ENCODE peak calls at places on chromosome 13, in nine cellular contexts. H is omental fat pad, Z is tibial nerve, A is B cell, B is caudate nucleus, O is occipital lobe, X is nucleus accumbens, R is AG04450, Q is AG04449. T is an unnamed sample.
A peak's percentile ranks its signal among the peaks of the same experiment; 100 is the strongest.

GRCh38 chr13:41780736-41781708 is 179.9 kb downstream of the VWA8 start:
- DNase-seq in R (peak; percentile 55), X (no peak), O (no peak), H (no peak), B (no peak), A (no peak), Z (no peak), Q (peak; percentile 82), T (no peak)

GRCh38 chr13:73984949-73985691 is 149.1 kb downstream of the KLF12 start:
- DNase-seq in A (no peak), R (no peak), B (no peak), O (peak; percentile 21), Q (no peak), H (no peak), X (no peak), Z (no peak), T (no peak)

GRCh38 chr13:26300140-26300539 is 46.2 kb downstream of the CDK8 start:
- DNase-seq in B (no peak), O (no peak), R (no peak), Z (no peak), Q (no peak), H (no peak), A (no peak), X (no peak), T (no peak)

GRCh38 chr13:92967923-92968322 is 258.7 kb upstream of the GPC6 start:
- DNase-seq in B (no peak), A (no peak), R (no peak), O (no peak), X (no peak), H (no peak), Q (no peak), Z (no peak), T (peak; percentile 2)

GRCh38 chr13:23790591-23791170 is 98.5 kb downstream of the MIPEP start:
- DNase-seq in Q (peak; percentile 73), B (no peak), R (no peak), H (no peak), Z (no peak), O (no peak), A (no peak), X (no peak), T (no peak)

GRCh38 chr13:36753176-36753575 is 65.8 kb upstream of the RFXAP start:
- DNase-seq in Q (no peak), Z (no peak), O (no peak), A (no peak), H (no peak), R (no peak), X (no peak), B (no peak), T (no peak)

GRCh38 chr13:73224708-73225107 is 165.9 kb downstream of the KLF5 start:
- DNase-seq in O (no peak), B (no peak), Q (no peak), X (no peak), H (no peak), A (no peak), Z (no peak), R (no peak), T (no peak)

GRCh38 chr13:27012482-27013197 is 159.0 kb downstream of the USP12 start:
- DNase-seq in R (peak; percentile 34), Q (peak; percentile 33), O (no peak), B (peak; percentile 26), Z (no peak), X (peak; percentile 13), A (no peak), H (no peak), T (no peak)

GRCh38 chr13:50955212-50955611 is 45.6 kb downstream of the RNASEH2B start:
- DNase-seq in Z (no peak), B (no peak), X (no peak), H (no peak), Q (no peak), O (no peak), R (no peak), A (no peak), T (no peak)

GRCh38 chr13:113903912-113904311 is 40.0 kb upstream of the GAS6 start:
- DNase-seq in H (peak; percentile 1), X (no peak), A (no peak), B (no peak), O (no peak), Z (no peak), Q (no peak), R (no peak), T (no peak)

GRCh38 chr13:59166174-59166573 is 997.6 kb downstream of the DIAPH3 start:
- DNase-seq in Z (no peak), B (no peak), Q (no peak), O (no peak), R (no peak), A (no peak), X (no peak), H (no peak), T (no peak)

GRCh38 chr13:67043901-67044300 is 186.2 kb downstream of the PCDH9 start:
- DNase-seq in R (no peak), X (no peak), Z (no peak), O (no peak), B (no peak), H (no peak), A (no peak), Q (no peak), T (peak; percentile 3)

GRCh38 chr13:79231887-79232286 is 174.2 kb downstream of the RBM26 start:
- DNase-seq in O (no peak), H (no peak), A (no peak), Z (no peak), Q (no peak), R (no peak), B (no peak), X (no peak), T (no peak)

GRCh38 chr13:78600317-78600899 is 2.9 kb downstream of the POU4F1 start:
- DNase-seq in B (no peak), O (no peak), X (no peak), Q (no peak), A (peak; percentile 4), Z (no peak), R (no peak), H (no peak), T (peak; percentile 31)

GRCh38 chr13:109843695-109844094 is 57.3 kb upstream of the IRS2 start:
- DNase-seq in O (no peak), Q (no peak), X (no peak), Z (no peak), H (no peak), B (no peak), R (no peak), A (no peak), T (no peak)

GRCh38 chr13:71290963-71291937 is 575.8 kb downstream of the DACH1 start:
- DNase-seq in Q (no peak), Z (peak; percentile 39), B (no peak), R (no peak), H (no peak), O (no peak), A (peak; percentile 60), X (no peak), T (no peak)

T was measured in neural progenitor cell.